ENCODE peak calls at places on chromosome 1, in eight cellular contexts. One of them, this sample, is unnamed.

GRCh38 chr1:35847935-35848565 is 35.0 kb upstream of the AGO1 start:
- DNase-seq in mesendoderm: no peak
- DNase-seq in small intestine: no peak
- DNase-seq in astrocyte: no peak
- DNase-seq in OCI-LY7: no peak
- DNase-seq in pancreas: no peak
- DNase-seq in brain microvascular endothelial cell: no peak
- DNase-seq in heart left ventricle: no peak
- DNase-seq in this sample: no peak

GRCh38 chr1:172971241-172971640 is 79.5 kb downstream of the TNFSF18 start:
- DNase-seq in brain microvascular endothelial cell: no peak
- DNase-seq in heart left ventricle: no peak
- DNase-seq in small intestine: no peak
- DNase-seq in pancreas: no peak
- DNase-seq in OCI-LY7: no peak
- DNase-seq in astrocyte: no peak
- DNase-seq in mesendoderm: peak; percentile 70
- DNase-seq in this sample: no peak

GRCh38 chr1:78054559-78054958 is 8.8 kb downstream of the GIPC2 start:
- DNase-seq in pancreas: no peak
- DNase-seq in OCI-LY7: no peak
- DNase-seq in brain microvascular endothelial cell: peak; percentile 43
- DNase-seq in small intestine: no peak
- DNase-seq in astrocyte: no peak
- DNase-seq in heart left ventricle: no peak
- DNase-seq in mesendoderm: no peak
- DNase-seq in this sample: no peak

GRCh38 chr1:150995896-150996295 is 10.8 kb downstream of the MINDY1 start:
- DNase-seq in mesendoderm: peak; percentile 69
- DNase-seq in brain microvascular endothelial cell: no peak
- DNase-seq in pancreas: no peak
- DNase-seq in astrocyte: no peak
- DNase-seq in small intestine: peak; percentile 32
- DNase-seq in OCI-LY7: no peak
- DNase-seq in heart left ventricle: no peak
- DNase-seq in this sample: no peak

GRCh38 chr1:33601751-33602150 is 129.3 kb downstream of the ZSCAN20 start:
- DNase-seq in brain microvascular endothelial cell: no peak
- DNase-seq in mesendoderm: no peak
- DNase-seq in pancreas: no peak
- DNase-seq in astrocyte: no peak
- DNase-seq in small intestine: no peak
- DNase-seq in heart left ventricle: no peak
- DNase-seq in OCI-LY7: no peak
- DNase-seq in this sample: no peak

GRCh38 chr1:17181785-17182464 is 23.0 kb upstream of the PADI1 start:
- DNase-seq in heart left ventricle: no peak
- DNase-seq in mesendoderm: no peak
- DNase-seq in brain microvascular endothelial cell: no peak
- DNase-seq in astrocyte: no peak
- DNase-seq in pancreas: no peak
- DNase-seq in OCI-LY7: peak; percentile 5
- DNase-seq in small intestine: peak; percentile 4
- DNase-seq in this sample: no peak

GRCh38 chr1:113531321-113531720 is 141.0 kb downstream of the MAGI3 start:
- DNase-seq in pancreas: no peak
- DNase-seq in astrocyte: no peak
- DNase-seq in small intestine: no peak
- DNase-seq in heart left ventricle: no peak
- DNase-seq in brain microvascular endothelial cell: no peak
- DNase-seq in mesendoderm: no peak
- DNase-seq in OCI-LY7: no peak
- DNase-seq in this sample: no peak

GRCh38 chr1:92567211-92567868 is 80.6 kb upstream of the GFI1 start:
- DNase-seq in OCI-LY7: no peak
- DNase-seq in heart left ventricle: no peak
- DNase-seq in pancreas: no peak
- DNase-seq in astrocyte: peak; percentile 17
- DNase-seq in brain microvascular endothelial cell: no peak
- DNase-seq in small intestine: no peak
- DNase-seq in mesendoderm: no peak
- DNase-seq in this sample: no peak

GRCh38 chr1:212618466-212619210 is 10.1 kb downstream of the ATF3 start:
- DNase-seq in small intestine: no peak
- DNase-seq in mesendoderm: no peak
- DNase-seq in pancreas: no peak
- DNase-seq in OCI-LY7: no peak
- DNase-seq in astrocyte: no peak
- DNase-seq in heart left ventricle: no peak
- DNase-seq in brain microvascular endothelial cell: no peak
- DNase-seq in this sample: no peak

GRCh38 chr1:235035928-235036327 is 92.7 kb downstream of the TOMM20 start:
- DNase-seq in heart left ventricle: no peak
- DNase-seq in astrocyte: no peak
- DNase-seq in OCI-LY7: no peak
- DNase-seq in mesendoderm: no peak
- DNase-seq in brain microvascular endothelial cell: no peak
- DNase-seq in small intestine: no peak
- DNase-seq in pancreas: no peak
- DNase-seq in this sample: peak; percentile 7

GRCh38 chr1:233569636-233570035 is 44.3 kb upstream of the KCNK1 start:
- DNase-seq in heart left ventricle: no peak
- DNase-seq in pancreas: no peak
- DNase-seq in brain microvascular endothelial cell: no peak
- DNase-seq in small intestine: no peak
- DNase-seq in mesendoderm: no peak
- DNase-seq in OCI-LY7: no peak
- DNase-seq in astrocyte: peak; percentile 15
- DNase-seq in this sample: no peak

GRCh38 chr1:113929750-113930498 is 800 bp downstream of the HIPK1 start:
- DNase-seq in brain microvascular endothelial cell: peak; percentile 22
- DNase-seq in heart left ventricle: no peak
- DNase-seq in OCI-LY7: peak; percentile 74
- DNase-seq in pancreas: peak; percentile 79
- DNase-seq in small intestine: peak; percentile 54
- DNase-seq in astrocyte: peak; percentile 14
- DNase-seq in mesendoderm: peak; percentile 66
- DNase-seq in this sample: peak; percentile 41

GRCh38 chr1:150557065-150557600 is 7.9 kb downstream of the ADAMTSL4 start:
- DNase-seq in mesendoderm: no peak
- DNase-seq in heart left ventricle: no peak
- DNase-seq in astrocyte: no peak
- DNase-seq in brain microvascular endothelial cell: no peak
- DNase-seq in OCI-LY7: no peak
- DNase-seq in small intestine: no peak
- DNase-seq in pancreas: no peak
- DNase-seq in this sample: no peak

GRCh38 chr1:57350619-57351018 is 73.2 kb downstream of the DAB1 start:
- DNase-seq in mesendoderm: no peak
- DNase-seq in astrocyte: peak; percentile 12
- DNase-seq in OCI-LY7: no peak
- DNase-seq in pancreas: no peak
- DNase-seq in small intestine: no peak
- DNase-seq in brain microvascular endothelial cell: no peak
- DNase-seq in heart left ventricle: no peak
- DNase-seq in this sample: no peak

GRCh38 chr1:184189361-184189760 is 137.8 kb downstream of the TSEN15 start:
- DNase-seq in small intestine: no peak
- DNase-seq in astrocyte: no peak
- DNase-seq in heart left ventricle: no peak
- DNase-seq in pancreas: no peak
- DNase-seq in OCI-LY7: no peak
- DNase-seq in mesendoderm: no peak
- DNase-seq in brain microvascular endothelial cell: no peak
- DNase-seq in this sample: no peak

GRCh38 chr1:235093013-235093618 is 35.5 kb downstream of the TOMM20 start:
- DNase-seq in heart left ventricle: peak; percentile 65
- DNase-seq in OCI-LY7: peak; percentile 24
- DNase-seq in pancreas: no peak
- DNase-seq in mesendoderm: peak; percentile 93
- DNase-seq in small intestine: peak; percentile 57
- DNase-seq in astrocyte: peak; percentile 53
- DNase-seq in brain microvascular endothelial cell: peak; percentile 68
- DNase-seq in this sample: peak; percentile 76

GRCh38 chr1:216183427-216183826 is 239.8 kb downstream of the USH2A start:
- DNase-seq in mesendoderm: peak; percentile 44
- DNase-seq in OCI-LY7: no peak
- DNase-seq in heart left ventricle: no peak
- DNase-seq in pancreas: no peak
- DNase-seq in astrocyte: peak; percentile 20
- DNase-seq in small intestine: no peak
- DNase-seq in brain microvascular endothelial cell: no peak
- DNase-seq in this sample: no peak

GRCh38 chr1:91124989-91125417 is 103.2 kb upstream of the ZNF644 start:
- DNase-seq in brain microvascular endothelial cell: no peak
- DNase-seq in heart left ventricle: no peak
- DNase-seq in astrocyte: no peak
- DNase-seq in OCI-LY7: no peak
- DNase-seq in mesendoderm: no peak
- DNase-seq in small intestine: no peak
- DNase-seq in pancreas: no peak
- DNase-seq in this sample: peak; percentile 32

GRCh38 chr1:39933956-39934941 is 20.7 kb upstream of the MFSD2A start:
- DNase-seq in pancreas: peak; percentile 65
- DNase-seq in mesendoderm: no peak
- DNase-seq in OCI-LY7: no peak
- DNase-seq in brain microvascular endothelial cell: peak; percentile 68
- DNase-seq in small intestine: peak; percentile 99
- DNase-seq in heart left ventricle: peak; percentile 55
- DNase-seq in astrocyte: peak; percentile 73
- DNase-seq in this sample: peak; percentile 88

GRCh38 chr1:202888204-202888506 is 794 bp downstream of the RABIF start:
- DNase-seq in heart left ventricle: no peak
- DNase-seq in astrocyte: peak; percentile 56
- DNase-seq in mesendoderm: no peak
- DNase-seq in pancreas: no peak
- DNase-seq in small intestine: no peak
- DNase-seq in brain microvascular endothelial cell: peak; percentile 39
- DNase-seq in OCI-LY7: no peak
- DNase-seq in this sample: no peak

GRCh38 chr1:12142891-12143630 is 23.7 kb upstream of the TNFRSF1B start:
- DNase-seq in mesendoderm: no peak
- DNase-seq in pancreas: no peak
- DNase-seq in small intestine: no peak
- DNase-seq in brain microvascular endothelial cell: no peak
- DNase-seq in heart left ventricle: peak; percentile 56
- DNase-seq in OCI-LY7: no peak
- DNase-seq in astrocyte: no peak
- DNase-seq in this sample: peak; percentile 77

GRCh38 chr1:87346130-87346804 is 17.6 kb downstream of the LMO4 start:
- DNase-seq in heart left ventricle: no peak
- DNase-seq in mesendoderm: peak; percentile 24
- DNase-seq in OCI-LY7: no peak
- DNase-seq in small intestine: peak; percentile 32
- DNase-seq in astrocyte: no peak
- DNase-seq in pancreas: no peak
- DNase-seq in brain microvascular endothelial cell: no peak
- DNase-seq in this sample: no peak
- H3K36me3 ChIP-seq in heart left ventricle: peaks cover 68% of the 10 kb centered on the region
- H3K36me3 ChIP-seq in mesendoderm: no peaks in the 10 kb centered on the region
- H3K36me3 ChIP-seq in OCI-LY7: peaks cover 3% of the 10 kb centered on the region
- H3K36me3 ChIP-seq in small intestine: peaks cover 6% of the 10 kb centered on the region
- H3K36me3 ChIP-seq in astrocyte: peaks cover 33% of the 10 kb centered on the region
- H3K36me3 ChIP-seq in pancreas: peaks cover under 1% of the 10 kb centered on the region
- H3K36me3 ChIP-seq in brain microvascular endothelial cell: peaks cover 5% of the 10 kb centered on the region
- H3K36me3 ChIP-seq in this sample: peaks cover 47% of the 10 kb centered on the region

GRCh38 chr1:9737716-9738115 is 86.0 kb downstream of the CLSTN1 start:
- DNase-seq in OCI-LY7: no peak
- DNase-seq in astrocyte: no peak
- DNase-seq in pancreas: no peak
- DNase-seq in brain microvascular endothelial cell: no peak
- DNase-seq in mesendoderm: no peak
- DNase-seq in small intestine: no peak
- DNase-seq in heart left ventricle: no peak
- DNase-seq in this sample: no peak
- H3K36me3 ChIP-seq in OCI-LY7: peaks cover 93% of the 10 kb centered on the region
- H3K36me3 ChIP-seq in astrocyte: peaks cover 42% of the 10 kb centered on the region
- H3K36me3 ChIP-seq in pancreas: peaks cover 34% of the 10 kb centered on the region
- H3K36me3 ChIP-seq in brain microvascular endothelial cell: peaks cover 63% of the 10 kb centered on the region
- H3K36me3 ChIP-seq in mesendoderm: peaks cover 25% of the 10 kb centered on the region
- H3K36me3 ChIP-seq in small intestine: peaks cover 43% of the 10 kb centered on the region
- H3K36me3 ChIP-seq in heart left ventricle: peaks cover 100% of the 10 kb centered on the region
- H3K36me3 ChIP-seq in this sample: peaks cover 100% of the 10 kb centered on the region

DNA sequence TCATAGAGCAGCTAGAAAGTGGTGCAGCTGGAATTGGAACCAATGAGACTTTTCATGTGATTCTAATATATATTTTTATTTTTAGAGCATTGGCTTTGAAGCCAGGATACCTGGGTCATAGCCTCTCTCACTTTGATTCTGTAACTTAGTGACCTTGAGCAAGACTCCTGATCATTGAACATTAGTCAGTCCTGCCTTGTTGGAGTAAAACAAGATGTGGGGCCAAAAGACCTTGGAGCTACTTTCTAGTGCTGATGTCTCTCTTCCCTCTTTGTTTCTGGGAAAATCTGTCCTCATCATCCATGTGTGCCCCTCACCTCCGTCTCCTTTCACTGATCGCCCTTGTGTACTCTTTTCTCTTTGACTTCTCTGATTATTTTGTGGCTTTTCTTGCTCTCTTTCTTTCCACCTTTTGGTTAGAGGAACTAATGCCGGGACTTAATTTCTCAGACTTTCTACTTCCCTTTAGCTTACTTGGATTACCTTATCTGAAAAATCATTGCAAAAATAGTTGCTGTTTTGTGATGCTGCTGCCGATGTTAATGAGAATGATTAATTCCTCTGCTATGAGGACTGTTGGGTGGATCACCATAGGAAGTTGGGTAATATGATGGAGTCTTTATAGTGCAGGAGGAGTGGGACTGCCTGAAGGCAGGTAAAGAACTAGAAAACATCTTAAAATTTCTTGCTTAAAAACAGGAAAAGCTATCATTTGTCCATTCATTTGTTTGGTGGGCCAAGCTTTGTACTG is 72.0 kb downstream of the NOS1AP start:
- DNase-seq in OCI-LY7: no peak
- DNase-seq in small intestine: no peak
- DNase-seq in brain microvascular endothelial cell: peak; percentile 33
- DNase-seq in astrocyte: peak; percentile 66
- DNase-seq in mesendoderm: no peak
- DNase-seq in pancreas: no peak
- DNase-seq in heart left ventricle: no peak
- DNase-seq in this sample: no peak
- H3K36me3 ChIP-seq in OCI-LY7: no peaks in the 10 kb centered on the region
- H3K36me3 ChIP-seq in small intestine: no peaks in the 10 kb centered on the region
- H3K36me3 ChIP-seq in brain microvascular endothelial cell: no peaks in the 10 kb centered on the region
- H3K36me3 ChIP-seq in astrocyte: no peaks in the 10 kb centered on the region
- H3K36me3 ChIP-seq in mesendoderm: no peaks in the 10 kb centered on the region
- H3K36me3 ChIP-seq in pancreas: no peaks in the 10 kb centered on the region
- H3K36me3 ChIP-seq in heart left ventricle: no peaks in the 10 kb centered on the region
- H3K36me3 ChIP-seq in this sample: no peaks in the 10 kb centered on the region

DNA sequence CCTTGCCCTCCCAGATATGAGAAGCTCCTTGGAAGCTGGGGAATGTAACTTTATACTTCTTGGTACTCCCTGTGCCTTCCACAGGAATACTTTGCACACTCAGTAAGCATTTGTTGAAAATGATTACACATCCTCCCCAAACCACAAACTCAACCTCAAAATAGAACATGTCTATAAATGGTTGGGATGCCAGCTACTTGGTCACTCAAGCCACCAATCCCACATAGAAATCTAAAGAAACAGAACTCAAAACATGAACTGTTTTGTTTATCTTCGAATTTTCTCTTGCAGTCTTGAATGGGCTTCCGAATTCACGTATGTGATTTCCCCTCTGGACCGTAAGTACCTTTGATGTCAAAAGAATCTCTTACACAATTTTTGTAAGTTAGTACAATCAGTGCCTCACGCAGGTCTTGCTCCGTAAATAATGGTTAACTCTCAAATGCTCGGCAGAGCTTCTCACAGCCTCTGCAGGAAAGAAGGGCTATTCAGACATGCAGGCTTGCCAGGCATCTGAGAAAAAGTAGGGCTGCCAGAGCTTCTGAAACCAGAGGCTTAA is 26.9 kb downstream of the SORT1 start:
- DNase-seq in heart left ventricle: no peak
- DNase-seq in small intestine: no peak
- DNase-seq in OCI-LY7: no peak
- DNase-seq in pancreas: no peak
- DNase-seq in mesendoderm: no peak
- DNase-seq in brain microvascular endothelial cell: peak; percentile 90
- DNase-seq in astrocyte: peak; percentile 96
- DNase-seq in this sample: no peak
- H3K36me3 ChIP-seq in heart left ventricle: peaks cover 24% of the 10 kb centered on the region
- H3K36me3 ChIP-seq in small intestine: no peaks in the 10 kb centered on the region
- H3K36me3 ChIP-seq in OCI-LY7: peaks cover 33% of the 10 kb centered on the region
- H3K36me3 ChIP-seq in pancreas: peaks cover 4% of the 10 kb centered on the region
- H3K36me3 ChIP-seq in mesendoderm: no peaks in the 10 kb centered on the region
- H3K36me3 ChIP-seq in brain microvascular endothelial cell: peaks cover 6% of the 10 kb centered on the region
- H3K36me3 ChIP-seq in astrocyte: peaks cover 3% of the 10 kb centered on the region
- H3K36me3 ChIP-seq in this sample: peaks cover 17% of the 10 kb centered on the region

This sample was measured in tibial artery.